ENCODE peak calls at places on chromosome 14, in four cellular contexts. One of them, this sample, is unnamed.

GRCh38 chr14:73787760-73788508 is 63.7 kb upstream of the PTGR2 start:
- DNase-seq in ovary: no peak
- DNase-seq in tibial nerve: no peak
- DNase-seq in IMR-90: peak; percentile 55
- DNase-seq in this sample: no peak

GRCh38 chr14:52080171-52080800 is 11.4 kb upstream of the NID2 start:
- DNase-seq in tibial nerve: no peak
- DNase-seq in ovary: no peak
- DNase-seq in IMR-90: peak; percentile 77
- DNase-seq in this sample: no peak

GRCh38 chr14:31024577-31025334 is 693 bp upstream of the AP4S1 start:
- DNase-seq in IMR-90: peak; percentile 41
- DNase-seq in ovary: no peak
- DNase-seq in tibial nerve: no peak
- DNase-seq in this sample: no peak

GRCh38 chr14:89537911-89538310 is 120.9 kb upstream of the FOXN3 start:
- DNase-seq in tibial nerve: no peak
- DNase-seq in ovary: no peak
- DNase-seq in IMR-90: no peak
- DNase-seq in this sample: no peak

GRCh38 chr14:61567838-61568571 is 127.3 kb upstream of the HIF1A start:
- DNase-seq in tibial nerve: no peak
- DNase-seq in IMR-90: no peak
- DNase-seq in ovary: no peak
- DNase-seq in this sample: no peak

GRCh38 chr14:92729632-92730358 is 18.6 kb downstream of the LGMN start:
- DNase-seq in ovary: no peak
- DNase-seq in IMR-90: peak; percentile 96
- DNase-seq in tibial nerve: no peak
- DNase-seq in this sample: no peak

GRCh38 chr14:77322209-77322902 is 1.5 kb downstream of the GSTZ1 start:
- DNase-seq in ovary: no peak
- DNase-seq in tibial nerve: no peak
- DNase-seq in IMR-90: no peak
- DNase-seq in this sample: no peak

GRCh38 chr14:30582376-30582775 is 23.4 kb downstream of the G2E3 start:
- DNase-seq in tibial nerve: no peak
- DNase-seq in ovary: no peak
- DNase-seq in IMR-90: no peak
- DNase-seq in this sample: no peak

GRCh38 chr14:93045965-93046695 is 69.6 kb downstream of the ITPK1 start:
- DNase-seq in tibial nerve: no peak
- DNase-seq in ovary: no peak
- DNase-seq in IMR-90: peak; percentile 86
- DNase-seq in this sample: no peak

GRCh38 chr14:57182760-57183503 is 85.8 kb downstream of the EXOC5 start:
- DNase-seq in ovary: peak; percentile 36
- DNase-seq in tibial nerve: no peak
- DNase-seq in IMR-90: peak; percentile 2
- DNase-seq in this sample: no peak

GRCh38 chr14:52124791-52125661 is 56.2 kb upstream of the NID2 start:
- DNase-seq in tibial nerve: no peak
- DNase-seq in IMR-90: peak; percentile 87
- DNase-seq in ovary: no peak
- DNase-seq in this sample: peak; percentile 26

GRCh38 chr14:61455351-61455750 is 134.0 kb downstream of the PRKCH start:
- DNase-seq in IMR-90: no peak
- DNase-seq in ovary: no peak
- DNase-seq in tibial nerve: no peak
- DNase-seq in this sample: no peak

GRCh38 chr14:99246536-99247083 is 25.4 kb downstream of the BCL11B start:
- DNase-seq in IMR-90: no peak
- DNase-seq in ovary: no peak
- DNase-seq in tibial nerve: no peak
- DNase-seq in this sample: no peak

GRCh38 chr14:35122696-35123387 is 490 bp downstream of the PRORP start:
- DNase-seq in tibial nerve: no peak
- DNase-seq in ovary: no peak
- DNase-seq in IMR-90: peak; percentile 59
- DNase-seq in this sample: no peak

GRCh38 chr14:81936902-81937301 is 403.2 kb upstream of the SEL1L start:
- DNase-seq in ovary: no peak
- DNase-seq in tibial nerve: no peak
- DNase-seq in IMR-90: no peak
- DNase-seq in this sample: no peak

GRCh38 chr14:71248204-71248603 is 340.9 kb downstream of the PCNX1 start:
- DNase-seq in tibial nerve: no peak
- DNase-seq in ovary: no peak
- DNase-seq in IMR-90: peak; percentile 65
- DNase-seq in this sample: no peak

GRCh38 chr14:20331048-20331613 is 1.9 kb downstream of the CCNB1IP1 start:
- DNase-seq in ovary: no peak
- DNase-seq in tibial nerve: no peak
- DNase-seq in IMR-90: no peak
- DNase-seq in this sample: no peak

GRCh38 chr14:63717704-63718103 is 10.2 kb downstream of the SGPP1 start:
- DNase-seq in ovary: no peak
- DNase-seq in IMR-90: peak; percentile 36
- DNase-seq in tibial nerve: no peak
- DNase-seq in this sample: no peak

GRCh38 chr14:35420036-35420811 is 15.7 kb upstream of the NFKBIA start:
- DNase-seq in tibial nerve: no peak
- DNase-seq in IMR-90: peak; percentile 54
- DNase-seq in ovary: no peak
- DNase-seq in this sample: no peak

GRCh38 chr14:91307046-91307445 is 62.5 kb upstream of the GPR68 start:
- DNase-seq in IMR-90: no peak
- DNase-seq in ovary: no peak
- DNase-seq in tibial nerve: no peak
- DNase-seq in this sample: no peak

GRCh38 chr14:91901449-91902250 is 34.3 kb upstream of the TC2N start:
- DNase-seq in ovary: peak; percentile 45
- DNase-seq in IMR-90: no peak
- DNase-seq in tibial nerve: peak; percentile 44
- DNase-seq in this sample: no peak

GRCh38 chr14:53953002-53953827 is 3.4 kb downstream of the BMP4 start:
- DNase-seq in ovary: peak; percentile 91
- DNase-seq in tibial nerve: peak; percentile 80
- DNase-seq in IMR-90: peak; percentile 74
- DNase-seq in this sample: peak; percentile 92

DNA sequence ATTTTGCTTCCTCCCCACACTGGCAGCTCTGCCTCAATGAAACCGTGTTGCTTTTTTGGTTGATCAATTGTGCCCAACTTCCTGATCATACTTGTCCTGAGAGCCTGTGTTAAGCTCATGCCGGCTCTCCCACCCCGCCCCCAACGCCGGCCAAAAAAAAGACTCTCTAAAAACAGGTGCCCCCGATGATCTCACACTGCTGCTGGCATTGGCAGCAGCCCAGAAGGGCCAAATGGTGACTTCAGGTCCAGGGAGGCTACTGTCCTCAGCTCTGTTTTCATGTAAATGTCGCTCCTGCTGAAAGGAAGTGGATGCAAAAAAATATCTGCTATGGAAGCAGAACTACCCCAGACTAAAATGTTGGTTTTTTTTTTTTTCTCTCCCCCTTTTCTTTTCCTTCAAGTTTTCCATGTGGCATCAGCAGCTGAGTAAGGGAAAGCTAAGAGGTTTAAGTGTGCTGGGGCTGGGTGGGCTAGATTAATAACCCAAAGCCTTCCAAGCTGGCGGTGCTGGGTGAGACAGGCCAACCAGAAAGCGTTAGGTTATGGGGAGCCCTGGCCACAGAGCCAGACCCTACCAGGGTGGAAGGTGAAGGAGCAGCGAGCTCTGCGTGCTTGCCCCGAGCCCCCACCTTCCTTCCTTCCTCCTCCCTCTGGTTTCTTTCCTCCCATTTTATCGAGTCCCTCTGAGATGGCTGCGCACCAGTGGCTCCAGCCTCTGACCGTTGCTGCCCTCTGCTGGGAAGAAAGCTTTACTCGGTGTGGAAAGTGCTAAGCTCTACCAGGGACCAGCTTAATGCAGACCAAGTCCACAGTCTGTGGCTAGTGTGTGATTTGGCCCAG is 396.1 kb downstream of the NRXN3 start:
- DNase-seq in IMR-90: peak; percentile 46
- DNase-seq in tibial nerve: peak; percentile 86
- DNase-seq in ovary: peak; percentile 62
- DNase-seq in this sample: peak; percentile 74
- H3K4me3 ChIP-seq in IMR-90: no peak overlapping the region
- H3K4me3 ChIP-seq in tibial nerve: no peak overlapping the region
- H3K4me3 ChIP-seq in ovary: no peak overlapping the region
- H3K4me3 ChIP-seq in this sample: peak overlapping the region; percentile 22

GRCh38 chr14:42909659-42910058 is 1303.0 kb downstream of the LRFN5 start:
- DNase-seq in IMR-90: no peak
- DNase-seq in tibial nerve: no peak
- DNase-seq in ovary: no peak
- DNase-seq in this sample: no peak

GRCh38 chr14:42911642-42912041 is 1305.0 kb downstream of the LRFN5 start:
- DNase-seq in IMR-90: peak; percentile 13
- DNase-seq in tibial nerve: no peak
- DNase-seq in ovary: no peak
- DNase-seq in this sample: no peak
- TF ChIP-seq CTCF in IMR-90: no peak
- TF ChIP-seq CTCF in tibial nerve: no peak
- TF ChIP-seq CTCF in ovary: no peak
- TF ChIP-seq CTCF in this sample: no peak

DNA sequence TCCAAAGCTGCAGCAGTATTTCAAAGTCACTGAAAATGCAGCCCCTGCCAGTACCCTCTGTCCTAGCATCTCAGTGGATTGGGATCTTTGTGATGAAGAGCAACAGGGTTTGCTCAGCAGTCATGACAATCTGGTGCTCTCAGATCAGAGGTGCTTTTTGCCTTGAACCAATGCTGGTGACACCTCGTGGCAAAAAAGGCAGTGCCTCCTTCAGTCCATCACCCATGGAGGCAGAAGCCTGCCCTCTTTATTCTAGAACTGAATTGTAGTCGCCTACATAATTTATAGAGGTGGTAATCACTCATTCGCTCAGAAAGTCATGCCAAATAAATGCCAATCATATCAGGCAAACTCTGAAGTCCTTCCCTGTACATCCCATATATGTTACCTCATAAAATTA is 126.0 kb upstream of the VRK1 start:
- DNase-seq in IMR-90: no peak
- DNase-seq in ovary: no peak
- DNase-seq in tibial nerve: no peak
- DNase-seq in this sample: no peak
- TF ChIP-seq POLR2A in IMR-90: no peak
- TF ChIP-seq POLR2A in ovary: no peak
- TF ChIP-seq POLR2A in tibial nerve: no peak
- TF ChIP-seq POLR2A in this sample: no peak

DNA sequence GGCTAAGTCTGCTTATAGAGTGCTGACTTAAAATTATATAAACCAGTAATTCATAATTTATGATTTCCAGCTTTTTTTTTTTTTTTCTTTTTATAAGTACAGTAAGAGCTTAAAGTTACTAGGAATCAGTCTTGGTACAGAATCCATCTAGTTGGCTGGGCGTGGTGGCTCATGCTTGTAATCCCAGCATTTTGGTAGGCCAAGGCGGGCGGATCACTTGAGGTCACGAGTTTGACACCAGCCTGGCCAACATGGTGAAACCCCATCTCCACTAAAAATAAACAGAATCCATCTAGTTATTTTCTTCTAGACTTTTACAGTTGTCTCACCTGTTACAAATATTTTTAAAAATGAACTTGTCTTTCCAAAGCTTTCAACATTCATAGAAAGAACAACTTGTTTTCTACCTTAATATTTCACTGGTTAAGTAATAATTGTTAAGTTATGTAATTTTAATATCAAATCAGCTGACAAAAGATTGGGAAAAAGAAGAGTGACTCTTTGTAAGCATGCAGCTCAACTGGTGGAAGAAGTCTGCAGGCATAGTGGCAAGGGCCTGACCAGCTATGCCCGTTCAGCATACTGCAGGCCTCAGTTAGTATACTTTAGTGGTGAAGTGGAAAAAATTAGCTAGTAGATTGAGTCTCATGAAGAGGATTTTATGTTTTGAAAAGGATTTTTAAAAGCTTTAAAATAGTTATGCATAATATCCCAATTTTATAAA is 17.4 kb upstream of the PSMA3 start:
- DNase-seq in ovary: no peak
- DNase-seq in tibial nerve: no peak
- DNase-seq in IMR-90: no peak
- DNase-seq in this sample: no peak
- H3K4me3 ChIP-seq in ovary: no peak overlapping the region
- H3K4me3 ChIP-seq in tibial nerve: no peak overlapping the region
- H3K4me3 ChIP-seq in IMR-90: no peak overlapping the region
- H3K4me3 ChIP-seq in this sample: no peak overlapping the region

DNA sequence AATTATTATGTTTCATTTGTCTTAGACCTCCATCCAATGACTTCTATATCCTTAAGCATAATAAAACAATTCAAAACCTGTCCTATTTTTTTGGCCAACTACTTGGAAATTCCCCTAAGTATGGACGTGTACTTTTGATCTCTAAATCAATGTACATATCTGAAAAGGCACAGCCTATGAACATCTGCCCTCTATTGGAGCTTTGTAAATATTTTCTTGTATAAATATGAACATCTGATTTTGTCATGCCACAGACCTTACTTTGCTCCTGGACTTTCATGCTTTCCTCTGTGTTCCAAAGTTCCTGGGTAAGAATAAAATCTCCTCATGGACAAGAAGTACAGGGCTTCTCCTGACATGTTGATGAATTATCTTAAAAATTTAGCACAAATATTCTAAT is 1211.9 kb downstream of the GALC start:
- DNase-seq in IMR-90: no peak
- DNase-seq in tibial nerve: no peak
- DNase-seq in ovary: no peak
- DNase-seq in this sample: no peak
- TF ChIP-seq CTCF in IMR-90: no peak
- TF ChIP-seq CTCF in tibial nerve: no peak
- TF ChIP-seq CTCF in ovary: no peak
- TF ChIP-seq CTCF in this sample: no peak

DNA sequence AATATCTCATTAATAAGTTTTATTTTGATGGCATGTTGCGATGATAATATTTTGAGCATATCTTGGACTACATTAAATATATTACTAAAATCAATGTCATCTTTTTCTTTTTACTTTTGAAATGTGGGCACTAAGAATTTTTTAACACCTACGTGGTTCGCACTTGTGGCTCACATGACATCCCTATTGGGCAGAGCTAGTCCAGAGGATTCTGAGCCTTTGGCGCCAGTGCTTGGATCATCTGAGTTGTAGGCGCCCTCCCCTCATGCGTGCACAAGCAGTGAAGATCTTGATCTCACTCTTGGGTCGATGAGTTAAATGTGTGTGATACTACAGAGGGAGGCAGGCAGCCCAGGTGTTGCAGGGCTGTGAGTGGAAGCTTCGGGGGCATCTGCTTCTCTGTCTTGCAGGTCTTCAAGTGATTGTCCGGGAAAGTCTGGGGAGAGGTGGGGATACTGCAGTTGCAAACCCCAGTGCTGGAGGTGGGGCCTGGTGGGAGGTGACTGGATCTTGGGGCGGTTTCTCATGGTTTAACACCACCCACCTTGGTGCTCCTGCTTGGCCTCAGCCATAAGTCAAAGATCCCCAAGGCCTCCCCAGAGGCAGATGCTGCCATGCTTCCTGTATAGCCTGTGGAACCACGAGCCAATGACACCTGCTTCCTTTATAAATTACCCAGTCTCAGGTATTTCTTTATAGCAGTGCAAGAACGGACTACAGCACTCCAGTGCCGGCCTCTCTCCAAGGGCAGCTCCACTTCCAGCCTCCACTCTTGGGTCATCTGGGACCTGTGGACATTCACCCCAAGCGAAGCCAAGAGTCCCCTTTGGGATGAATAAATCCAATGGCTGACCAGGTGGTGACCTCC is 46.1 kb upstream of the PPP2R5C start:
- DNase-seq in IMR-90: no peak
- DNase-seq in ovary: no peak
- DNase-seq in tibial nerve: no peak
- DNase-seq in this sample: no peak
- TF ChIP-seq POLR2A in IMR-90: no peak
- TF ChIP-seq POLR2A in ovary: no peak
- TF ChIP-seq POLR2A in tibial nerve: no peak
- TF ChIP-seq POLR2A in this sample: no peak

This sample was measured in heart left ventricle.